ENCODE peak calls at places on chromosome 4, in four cellular contexts. One of them, this sample, is unnamed.

GRCh38 chr4:90084967-90085295 is 42.3 kb upstream of the CCSER1 start:
- DNase-seq in T-helper 2 cell: no peak
- DNase-seq in activated naive CD4-positive, alpha-beta T cell: no peak
- DNase-seq in stimulated activated CD8-positive, alpha-beta memory T cell treated with anti-CD3 and anti-CD28 coated beads, Interleukin-12 subunit alpha, Interleukin-12 subunit beta, amount 100 ng/mL, for 1 hour: no peak
- DNase-seq in this sample: no peak

GRCh38 chr4:3315566-3315965 is 22.7 kb downstream of the RGS12 start:
- DNase-seq in T-helper 2 cell: no peak
- DNase-seq in activated naive CD4-positive, alpha-beta T cell: no peak
- DNase-seq in stimulated activated CD8-positive, alpha-beta memory T cell treated with anti-CD3 and anti-CD28 coated beads, Interleukin-12 subunit alpha, Interleukin-12 subunit beta, amount 100 ng/mL, for 1 hour: no peak
- DNase-seq in this sample: no peak

GRCh38 chr4:171719691-171720090 is 93.5 kb upstream of the GALNTL6 start:
- DNase-seq in T-helper 2 cell: no peak
- DNase-seq in activated naive CD4-positive, alpha-beta T cell: no peak
- DNase-seq in stimulated activated CD8-positive, alpha-beta memory T cell treated with anti-CD3 and anti-CD28 coated beads, Interleukin-12 subunit alpha, Interleukin-12 subunit beta, amount 100 ng/mL, for 1 hour: no peak
- DNase-seq in this sample: no peak

GRCh38 chr4:10102193-10102980 is 14.2 kb downstream of the WDR1 start:
- DNase-seq in T-helper 2 cell: no peak
- DNase-seq in activated naive CD4-positive, alpha-beta T cell: no peak
- DNase-seq in stimulated activated CD8-positive, alpha-beta memory T cell treated with anti-CD3 and anti-CD28 coated beads, Interleukin-12 subunit alpha, Interleukin-12 subunit beta, amount 100 ng/mL, for 1 hour: no peak
- DNase-seq in this sample: no peak

GRCh38 chr4:113411496-113411938 is 350.0 kb downstream of the CAMK2D start:
- DNase-seq in T-helper 2 cell: no peak
- DNase-seq in activated naive CD4-positive, alpha-beta T cell: no peak
- DNase-seq in stimulated activated CD8-positive, alpha-beta memory T cell treated with anti-CD3 and anti-CD28 coated beads, Interleukin-12 subunit alpha, Interleukin-12 subunit beta, amount 100 ng/mL, for 1 hour: no peak
- DNase-seq in this sample: no peak

GRCh38 chr4:184103755-184104367 is 113.8 kb downstream of the ENPP6 start:
- DNase-seq in T-helper 2 cell: no peak
- DNase-seq in activated naive CD4-positive, alpha-beta T cell: no peak
- DNase-seq in stimulated activated CD8-positive, alpha-beta memory T cell treated with anti-CD3 and anti-CD28 coated beads, Interleukin-12 subunit alpha, Interleukin-12 subunit beta, amount 100 ng/mL, for 1 hour: no peak
- DNase-seq in this sample: no peak

GRCh38 chr4:38190717-38191178 is 230.6 kb downstream of the PTTG2 start:
- DNase-seq in T-helper 2 cell: no peak
- DNase-seq in activated naive CD4-positive, alpha-beta T cell: no peak
- DNase-seq in stimulated activated CD8-positive, alpha-beta memory T cell treated with anti-CD3 and anti-CD28 coated beads, Interleukin-12 subunit alpha, Interleukin-12 subunit beta, amount 100 ng/mL, for 1 hour: no peak
- DNase-seq in this sample: no peak

GRCh38 chr4:1194028-1194900 is 21.9 kb upstream of the SPON2 start:
- DNase-seq in T-helper 2 cell: no peak
- DNase-seq in activated naive CD4-positive, alpha-beta T cell: no peak
- DNase-seq in stimulated activated CD8-positive, alpha-beta memory T cell treated with anti-CD3 and anti-CD28 coated beads, Interleukin-12 subunit alpha, Interleukin-12 subunit beta, amount 100 ng/mL, for 1 hour: no peak
- DNase-seq in this sample: no peak

GRCh38 chr4:2964077-2964471 is 703 bp downstream of the GRK4 start:
- DNase-seq in T-helper 2 cell: no peak
- DNase-seq in activated naive CD4-positive, alpha-beta T cell: no peak
- DNase-seq in stimulated activated CD8-positive, alpha-beta memory T cell treated with anti-CD3 and anti-CD28 coated beads, Interleukin-12 subunit alpha, Interleukin-12 subunit beta, amount 100 ng/mL, for 1 hour: no peak
- DNase-seq in this sample: no peak

GRCh38 chr4:57442834-57443291 is 332.7 kb upstream of the IGFBP7 start:
- DNase-seq in T-helper 2 cell: no peak
- DNase-seq in activated naive CD4-positive, alpha-beta T cell: no peak
- DNase-seq in stimulated activated CD8-positive, alpha-beta memory T cell treated with anti-CD3 and anti-CD28 coated beads, Interleukin-12 subunit alpha, Interleukin-12 subunit beta, amount 100 ng/mL, for 1 hour: no peak
- DNase-seq in this sample: peak

GRCh38 chr4:70958681-70959080 is 34.8 kb upstream of the DCK start:
- DNase-seq in T-helper 2 cell: no peak
- DNase-seq in activated naive CD4-positive, alpha-beta T cell: no peak
- DNase-seq in stimulated activated CD8-positive, alpha-beta memory T cell treated with anti-CD3 and anti-CD28 coated beads, Interleukin-12 subunit alpha, Interleukin-12 subunit beta, amount 100 ng/mL, for 1 hour: no peak
- DNase-seq in this sample: no peak

GRCh38 chr4:107896158-107896645 is 35.1 kb upstream of the CYP2U1 start:
- DNase-seq in T-helper 2 cell: no peak
- DNase-seq in activated naive CD4-positive, alpha-beta T cell: no peak
- DNase-seq in stimulated activated CD8-positive, alpha-beta memory T cell treated with anti-CD3 and anti-CD28 coated beads, Interleukin-12 subunit alpha, Interleukin-12 subunit beta, amount 100 ng/mL, for 1 hour: no peak
- DNase-seq in this sample: no peak

GRCh38 chr4:139574641-139575040 is 18.6 kb upstream of the SETD7 start:
- DNase-seq in T-helper 2 cell: no peak
- DNase-seq in activated naive CD4-positive, alpha-beta T cell: no peak
- DNase-seq in stimulated activated CD8-positive, alpha-beta memory T cell treated with anti-CD3 and anti-CD28 coated beads, Interleukin-12 subunit alpha, Interleukin-12 subunit beta, amount 100 ng/mL, for 1 hour: no peak
- DNase-seq in this sample: no peak

GRCh38 chr4:181971973-181972372 is 271.2 kb upstream of the TENM3 start:
- DNase-seq in T-helper 2 cell: no peak
- DNase-seq in activated naive CD4-positive, alpha-beta T cell: no peak
- DNase-seq in stimulated activated CD8-positive, alpha-beta memory T cell treated with anti-CD3 and anti-CD28 coated beads, Interleukin-12 subunit alpha, Interleukin-12 subunit beta, amount 100 ng/mL, for 1 hour: no peak
- DNase-seq in this sample: no peak

GRCh38 chr4:52982246-52982950 is 120.3 kb downstream of the RASL11B start:
- DNase-seq in T-helper 2 cell: no peak
- DNase-seq in activated naive CD4-positive, alpha-beta T cell: no peak
- DNase-seq in stimulated activated CD8-positive, alpha-beta memory T cell treated with anti-CD3 and anti-CD28 coated beads, Interleukin-12 subunit alpha, Interleukin-12 subunit beta, amount 100 ng/mL, for 1 hour: no peak
- DNase-seq in this sample: peak

GRCh38 chr4:72319596-72319995 is 249.4 kb downstream of the ADAMTS3 start:
- DNase-seq in T-helper 2 cell: no peak
- DNase-seq in activated naive CD4-positive, alpha-beta T cell: no peak
- DNase-seq in stimulated activated CD8-positive, alpha-beta memory T cell treated with anti-CD3 and anti-CD28 coated beads, Interleukin-12 subunit alpha, Interleukin-12 subunit beta, amount 100 ng/mL, for 1 hour: no peak
- DNase-seq in this sample: peak

GRCh38 chr4:152679414-152680281 is at the start of gene TMEM154:
- DNase-seq in T-helper 2 cell: peak
- DNase-seq in activated naive CD4-positive, alpha-beta T cell: peak
- DNase-seq in stimulated activated CD8-positive, alpha-beta memory T cell treated with anti-CD3 and anti-CD28 coated beads, Interleukin-12 subunit alpha, Interleukin-12 subunit beta, amount 100 ng/mL, for 1 hour: peak
- DNase-seq in this sample: no peak

GRCh38 chr4:103171006-103171405 is 27.1 kb downstream of the CENPE start:
- DNase-seq in T-helper 2 cell: no peak
- DNase-seq in activated naive CD4-positive, alpha-beta T cell: no peak
- DNase-seq in stimulated activated CD8-positive, alpha-beta memory T cell treated with anti-CD3 and anti-CD28 coated beads, Interleukin-12 subunit alpha, Interleukin-12 subunit beta, amount 100 ng/mL, for 1 hour: no peak
- DNase-seq in this sample: no peak

GRCh38 chr4:60682901-60683300 is 517.2 kb upstream of the ADGRL3 start:
- DNase-seq in T-helper 2 cell: no peak
- DNase-seq in activated naive CD4-positive, alpha-beta T cell: no peak
- DNase-seq in stimulated activated CD8-positive, alpha-beta memory T cell treated with anti-CD3 and anti-CD28 coated beads, Interleukin-12 subunit alpha, Interleukin-12 subunit beta, amount 100 ng/mL, for 1 hour: no peak
- DNase-seq in this sample: no peak

GRCh38 chr4:147960971-147961370 is 229.1 kb downstream of the ARHGAP10 start:
- DNase-seq in T-helper 2 cell: no peak
- DNase-seq in activated naive CD4-positive, alpha-beta T cell: no peak
- DNase-seq in stimulated activated CD8-positive, alpha-beta memory T cell treated with anti-CD3 and anti-CD28 coated beads, Interleukin-12 subunit alpha, Interleukin-12 subunit beta, amount 100 ng/mL, for 1 hour: no peak
- DNase-seq in this sample: no peak

GRCh38 chr4:174757736-174758135 is 71.3 kb downstream of the GLRA3 start:
- DNase-seq in T-helper 2 cell: no peak
- DNase-seq in activated naive CD4-positive, alpha-beta T cell: no peak
- DNase-seq in stimulated activated CD8-positive, alpha-beta memory T cell treated with anti-CD3 and anti-CD28 coated beads, Interleukin-12 subunit alpha, Interleukin-12 subunit beta, amount 100 ng/mL, for 1 hour: no peak
- DNase-seq in this sample: no peak

GRCh38 chr4:114561590-114561989 is 37.0 kb upstream of the UGT8 start:
- DNase-seq in T-helper 2 cell: no peak
- DNase-seq in activated naive CD4-positive, alpha-beta T cell: no peak
- DNase-seq in stimulated activated CD8-positive, alpha-beta memory T cell treated with anti-CD3 and anti-CD28 coated beads, Interleukin-12 subunit alpha, Interleukin-12 subunit beta, amount 100 ng/mL, for 1 hour: no peak
- DNase-seq in this sample: no peak

GRCh38 chr4:15794905-15795304 is 16.8 kb downstream of the CD38 start:
- DNase-seq in T-helper 2 cell: no peak
- DNase-seq in activated naive CD4-positive, alpha-beta T cell: no peak
- DNase-seq in stimulated activated CD8-positive, alpha-beta memory T cell treated with anti-CD3 and anti-CD28 coated beads, Interleukin-12 subunit alpha, Interleukin-12 subunit beta, amount 100 ng/mL, for 1 hour: no peak
- DNase-seq in this sample: no peak

GRCh38 chr4:176307591-176307920 is 12.2 kb upstream of the SPCS3 start:
- DNase-seq in T-helper 2 cell: no peak
- DNase-seq in activated naive CD4-positive, alpha-beta T cell: no peak
- DNase-seq in stimulated activated CD8-positive, alpha-beta memory T cell treated with anti-CD3 and anti-CD28 coated beads, Interleukin-12 subunit alpha, Interleukin-12 subunit beta, amount 100 ng/mL, for 1 hour: no peak
- DNase-seq in this sample: no peak

GRCh38 chr4:113840850-113841249 is 79.3 kb upstream of the CAMK2D start:
- DNase-seq in T-helper 2 cell: no peak
- DNase-seq in activated naive CD4-positive, alpha-beta T cell: no peak
- DNase-seq in stimulated activated CD8-positive, alpha-beta memory T cell treated with anti-CD3 and anti-CD28 coated beads, Interleukin-12 subunit alpha, Interleukin-12 subunit beta, amount 100 ng/mL, for 1 hour: no peak
- DNase-seq in this sample: no peak

GRCh38 chr4:1195109-1195671 is 22.8 kb upstream of the SPON2 start:
- DNase-seq in T-helper 2 cell: no peak
- DNase-seq in activated naive CD4-positive, alpha-beta T cell: no peak
- DNase-seq in stimulated activated CD8-positive, alpha-beta memory T cell treated with anti-CD3 and anti-CD28 coated beads, Interleukin-12 subunit alpha, Interleukin-12 subunit beta, amount 100 ng/mL, for 1 hour: no peak
- DNase-seq in this sample: no peak

GRCh38 chr4:156138781-156139280 is 185.2 kb upstream of the CTSO start:
- DNase-seq in T-helper 2 cell: no peak
- DNase-seq in activated naive CD4-positive, alpha-beta T cell: no peak
- DNase-seq in stimulated activated CD8-positive, alpha-beta memory T cell treated with anti-CD3 and anti-CD28 coated beads, Interleukin-12 subunit alpha, Interleukin-12 subunit beta, amount 100 ng/mL, for 1 hour: no peak
- DNase-seq in this sample: no peak

This sample was measured in KG1.